ENCODE peak calls at places on chromosomes 5 and 9, in four cellular contexts. N is pancreas, H is ascending aorta, E is Panc1. K is an unnamed sample. For H3K36me3, the result is how much of the 10 kb centered on the place peaks cover.

GRCh38 chr5:2756764-2757163 is 5.3 kb upstream of the IRX2 start:
- DNase-seq in H (no peak), N (peak), E (no peak), K (no peak)

GRCh38 chr9:12988259-12988658 is 213.4 kb downstream of the LURAP1L start:
- DNase-seq in N (no peak), E (no peak), H (no peak), K (no peak)

GRCh38 chr5:134086943-134087305 is 27.6 kb upstream of the TCF7 start:
- DNase-seq in N (no peak), E (no peak), H (no peak), K (no peak)

GRCh38 chr9:110700953-110701352 is 32.4 kb downstream of the MUSK start:
- DNase-seq in N (no peak), E (peak), H (no peak), K (no peak)

GRCh38 chr9:134618163-134618822 is 23.3 kb upstream of the COL5A1 start:
- DNase-seq in E (no peak), N (peak), H (peak), K (no peak)

GRCh38 chr5:99104538-99105132 is 175.8 kb upstream of the CHD1 start:
- DNase-seq in N (no peak), H (no peak), E (peak), K (no peak)

GRCh38 chr9:92332577-92333287 is 7.0 kb downstream of the CENPP start:
- DNase-seq in E (no peak), H (no peak), N (no peak), K (no peak)

GRCh38 chr5:168460606-168461005 is 25.7 kb upstream of the RARS1 start:
- DNase-seq in H (no peak), E (no peak), N (no peak), K (no peak)

GRCh38 chr9:77175152-77175551 is 2.2 kb upstream of the VPS13A start:
- DNase-seq in N (no peak), H (no peak), E (no peak), K (no peak)

GRCh38 chr9:77176106-77176505 is 1.2 kb upstream of the VPS13A start:
- DNase-seq in H (no peak), N (no peak), E (no peak), K (no peak)

GRCh38 chr9:77177894-77178794 is 810 bp downstream of the VPS13A start:
- DNase-seq in N (peak), E (no peak), H (peak), K (no peak)

GRCh38 chr9:77176686-77177142 is 620 bp upstream of the VPS13A start:
- DNase-seq in N (no peak), H (no peak), E (no peak), K (no peak)

DNA sequence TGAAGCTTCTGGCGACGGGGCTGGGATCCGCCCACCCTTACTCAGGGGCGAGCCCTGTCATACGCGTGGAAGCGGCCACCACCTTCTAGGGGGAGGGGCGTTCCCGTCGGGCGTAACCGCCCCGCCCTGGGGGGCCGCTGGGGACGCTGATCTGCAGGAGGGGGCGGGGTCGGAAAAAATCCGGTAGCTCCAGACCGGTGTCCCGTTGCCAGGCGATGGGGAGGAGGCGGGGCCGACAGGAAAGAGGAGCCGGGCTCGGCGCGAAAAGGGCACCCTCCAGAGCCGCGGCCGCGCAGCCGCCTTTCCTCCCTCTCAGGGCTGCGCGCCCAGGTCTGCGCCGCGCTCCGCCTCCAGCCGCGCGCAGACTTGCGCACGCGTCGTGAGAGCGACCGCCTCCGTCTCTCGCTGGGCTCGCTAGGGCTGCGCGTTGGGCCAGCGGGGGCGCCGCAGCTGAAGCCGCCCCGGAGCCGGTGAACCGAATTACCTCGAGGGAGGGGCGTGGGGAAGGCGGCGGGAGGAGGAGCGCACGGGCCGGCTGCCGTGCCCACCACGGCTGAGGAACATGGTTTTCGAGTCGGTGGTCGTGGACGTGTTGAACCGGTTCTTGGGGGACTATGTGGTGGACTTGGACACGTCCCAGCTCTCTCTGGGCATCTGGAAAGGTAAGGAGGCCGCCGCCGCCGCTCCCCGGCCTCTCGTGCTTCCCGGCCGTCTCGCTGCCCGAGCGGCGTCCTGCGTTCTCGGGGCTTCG is at the start of gene VPS13A:
- DNase-seq in N (peak), H (peak), E (no peak), K (peak)
- TF ChIP-seq CTCF in N (no peak), H (no peak), E (peak), K (peak)

GRCh38 chr9:6214451-6214850 is 1.2 kb upstream of the IL33 start:
- DNase-seq in N (no peak), E (no peak), H (no peak), K (no peak)
- H3K4me3 ChIP-seq in N (no peak), E (no peak), H (no peak), K (no peak)

DNA sequence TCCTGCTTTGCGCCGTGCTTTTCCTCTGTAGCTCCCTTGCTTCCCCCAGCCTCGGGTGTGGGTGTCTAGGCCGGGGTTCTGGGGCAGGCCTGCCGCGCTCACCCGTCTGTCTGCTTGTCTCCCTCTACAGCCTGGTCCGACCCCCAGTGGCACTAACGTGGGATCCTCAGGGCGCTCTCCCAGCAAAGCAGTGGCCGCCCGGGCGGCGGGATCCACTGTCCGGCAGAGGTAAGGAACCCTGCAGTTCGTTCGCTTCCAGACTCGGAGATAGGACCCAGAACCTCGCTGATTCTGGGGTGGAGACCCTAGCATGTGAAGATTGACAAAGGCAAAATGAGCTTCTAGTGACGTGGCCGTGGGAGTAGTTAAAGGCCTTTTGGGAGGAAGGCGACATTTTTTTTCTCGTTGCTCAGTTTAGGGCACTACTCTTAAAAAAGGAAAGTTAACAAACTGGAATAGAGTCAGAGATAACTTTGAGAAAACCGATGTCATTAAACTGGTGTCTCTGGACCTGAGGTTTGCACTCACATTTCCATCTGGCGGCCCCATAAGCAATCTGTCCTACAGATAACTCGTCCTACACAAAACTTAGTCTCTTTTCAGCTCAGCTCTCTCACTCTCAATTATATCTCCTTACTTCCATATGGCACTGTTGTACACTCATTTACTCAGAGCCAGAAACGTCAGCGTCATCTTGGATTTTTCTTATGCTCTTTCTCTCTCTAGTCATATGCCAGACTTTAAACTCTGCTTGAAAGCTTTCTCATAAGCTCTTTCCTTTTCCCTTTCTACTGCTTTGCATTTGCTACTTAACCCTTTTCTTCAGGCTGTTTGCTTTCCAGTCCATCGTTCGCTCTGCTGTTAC is 566 bp downstream of the SEC61B start:
- DNase-seq in E (no peak), H (no peak), N (no peak), K (no peak)
- H3K36me3 ChIP-seq in E (under half), H (under half), N (under half), K (under half)

GRCh38 chr5:35436441-35437057 is 181.1 kb upstream of the SPEF2 start:
- DNase-seq in N (no peak), E (no peak), H (no peak), K (no peak)
- TF ChIP-seq CTCF in N (peak), E (peak), H (no peak), K (peak)

DNA sequence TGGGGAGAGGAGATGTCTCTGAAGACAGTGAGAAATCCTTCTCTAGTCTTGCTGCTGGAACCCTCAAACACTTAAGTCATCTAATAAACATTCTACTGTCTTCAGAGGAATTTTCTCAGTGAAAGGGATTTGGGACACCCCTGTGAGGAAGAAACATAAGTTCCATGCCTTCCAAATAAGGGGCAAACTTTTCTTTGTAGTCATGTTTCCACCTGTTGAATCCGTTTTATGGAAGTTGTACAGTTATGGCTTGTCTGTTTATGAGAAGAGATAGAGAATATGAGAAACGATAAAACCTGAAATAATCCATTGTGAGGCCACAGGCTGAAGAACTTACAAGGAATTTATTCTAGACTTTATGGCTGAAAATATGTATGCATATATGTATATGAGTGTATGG is 49.6 kb downstream of the DOCK8 start:
- DNase-seq in E (no peak), H (no peak), N (no peak), K (no peak)
- H3K4me3 ChIP-seq in E (no peak), H (no peak), N (no peak), K (no peak)

GRCh38 chr5:146482775-146483174 is 33.2 kb downstream of the GPR151 start:
- DNase-seq in N (no peak), E (no peak), H (no peak), K (no peak)
- H3K36me3 ChIP-seq in N (under half), E (half or more), H (under half), K (under half)

GRCh38 chr5:122468351-122469111 is 156.5 kb downstream of the SNCAIP start:
- DNase-seq in E (no peak), N (no peak), H (no peak), K (no peak)
- TF ChIP-seq CTCF in E (no peak), N (no peak), H (no peak), K (no peak)

K was measured in BJ.